ENCODE peak calls at places on chromosome 22, in ten cellular contexts. F is ureter, D is tibial artery, K is amniotic epithelial cell, X is astrocyte of the spinal cord, M is MG63, I is astrocyte of the cerebellum, P is aorta, N is sciatic nerve, G is activated T-cell treated with anti-CD3 and anti-CD28 coated beads for 48 hours. E is an unnamed sample.

GRCh38 chr22:35821654-35822053 is 104.0 kb downstream of the APOL5 start:
- DNase-seq in D (no peak), K (no peak), I (no peak), P (no peak), X (no peak), M (no peak), N (no peak), F (no peak), G (no peak), E (no peak)

GRCh38 chr22:19176175-19176630 is 2.3 kb downstream of the SLC25A1 start:
- DNase-seq in K (no peak), I (no peak), M (no peak), D (no peak), G (no peak), N (no peak), F (no peak), X (no peak), P (no peak), E (no peak)

GRCh38 chr22:21563912-21564311 is 3.6 kb upstream of the UBE2L3 start:
- DNase-seq in D (no peak), M (no peak), N (no peak), P (peak; percentile 8), K (no peak), X (no peak), I (no peak), F (no peak), G (no peak), E (no peak)

GRCh38 chr22:20430641-20431519 is 6.7 kb downstream of the SCARF2 start:
- DNase-seq in K (peak; percentile 55), N (peak; percentile 63), F (no peak), M (no peak), G (peak; percentile 65), D (peak; percentile 67), X (no peak), I (no peak), P (peak; percentile 82), E (no peak)

GRCh38 chr22:36583546-36583945 is 54.6 kb upstream of the EIF3D start:
- DNase-seq in K (no peak), G (no peak), F (no peak), I (no peak), N (no peak), P (peak; percentile 52), D (no peak), X (no peak), M (no peak), E (no peak)

GRCh38 chr22:19998991-19999820 is 17.4 kb downstream of the ARVCF start:
- DNase-seq in X (no peak), G (no peak), N (no peak), K (no peak), M (peak; percentile 72), F (no peak), I (no peak), D (peak; percentile 65), P (peak; percentile 70), E (no peak)

GRCh38 chr22:36374603-36375024 is 13.2 kb downstream of the MYH9 start:
- DNase-seq in X (peak; percentile 53), F (no peak), M (peak; percentile 68), G (no peak), D (peak; percentile 69), I (no peak), N (no peak), K (peak; percentile 92), P (no peak), E (peak; percentile 87)

GRCh38 chr22:19056951-19057401 is 65.2 kb downstream of the DGCR2 start:
- DNase-seq in F (peak; percentile 33), G (no peak), P (peak; percentile 64), K (no peak), I (no peak), X (no peak), N (peak; percentile 25), D (peak; percentile 44), M (no peak), E (no peak)